ENCODE peak calls at places on chromosomes 5 and 9, in eight cellular contexts. One of them, this sample, is unnamed.

GRCh38 chr5:73405691-73406090 is 42.9 kb downstream of the FOXD1 start:
- DNase-seq in mesenchymal stem cell: peak
- DNase-seq in HepG2: no peak
- DNase-seq in SJCRH30: no peak
- DNase-seq in cardiac muscle cell: no peak
- DNase-seq in iPS DF 6.9: no peak
- DNase-seq in ovary: no peak
- DNase-seq in astrocyte: peak
- DNase-seq in this sample: no peak

GRCh38 chr9:112754578-112754977 is 4.0 kb downstream of the SNX30 start:
- DNase-seq in mesenchymal stem cell: no peak
- DNase-seq in HepG2: no peak
- DNase-seq in SJCRH30: no peak
- DNase-seq in cardiac muscle cell: no peak
- DNase-seq in iPS DF 6.9: no peak
- DNase-seq in ovary: no peak
- DNase-seq in astrocyte: peak
- DNase-seq in this sample: no peak

GRCh38 chr5:142719836-142720330 is 34.0 kb upstream of the FGF1 start:
- DNase-seq in mesenchymal stem cell: no peak
- DNase-seq in HepG2: no peak
- DNase-seq in SJCRH30: no peak
- DNase-seq in cardiac muscle cell: no peak
- DNase-seq in iPS DF 6.9: no peak
- DNase-seq in ovary: no peak
- DNase-seq in astrocyte: no peak
- DNase-seq in this sample: no peak

GRCh38 chr9:113990975-113991471 is 87.1 kb downstream of the AMBP start:
- DNase-seq in mesenchymal stem cell: no peak
- DNase-seq in HepG2: no peak
- DNase-seq in SJCRH30: no peak
- DNase-seq in cardiac muscle cell: no peak
- DNase-seq in iPS DF 6.9: no peak
- DNase-seq in ovary: no peak
- DNase-seq in astrocyte: no peak
- DNase-seq in this sample: no peak

GRCh38 chr5:56962286-56962685 is 10.4 kb upstream of the MIER3 start:
- DNase-seq in mesenchymal stem cell: peak
- DNase-seq in HepG2: peak
- DNase-seq in SJCRH30: no peak
- DNase-seq in cardiac muscle cell: no peak
- DNase-seq in iPS DF 6.9: no peak
- DNase-seq in ovary: no peak
- DNase-seq in astrocyte: no peak
- DNase-seq in this sample: no peak

GRCh38 chr9:21317956-21318923 is 13.1 kb upstream of the IFNA5 start:
- DNase-seq in mesenchymal stem cell: peak
- DNase-seq in HepG2: peak
- DNase-seq in SJCRH30: peak
- DNase-seq in cardiac muscle cell: peak
- DNase-seq in iPS DF 6.9: no peak
- DNase-seq in ovary: peak
- DNase-seq in astrocyte: peak
- DNase-seq in this sample: peak

GRCh38 chr9:111985315-111985714 is 88.7 kb downstream of the UGCG start:
- DNase-seq in mesenchymal stem cell: no peak
- DNase-seq in HepG2: no peak
- DNase-seq in SJCRH30: no peak
- DNase-seq in cardiac muscle cell: no peak
- DNase-seq in iPS DF 6.9: no peak
- DNase-seq in ovary: no peak
- DNase-seq in astrocyte: no peak
- DNase-seq in this sample: no peak

GRCh38 chr9:32742296-32742695 is 41.0 kb upstream of the TMEM215 start:
- DNase-seq in mesenchymal stem cell: no peak
- DNase-seq in HepG2: no peak
- DNase-seq in SJCRH30: no peak
- DNase-seq in cardiac muscle cell: no peak
- DNase-seq in iPS DF 6.9: no peak
- DNase-seq in ovary: no peak
- DNase-seq in astrocyte: peak
- DNase-seq in this sample: no peak

GRCh38 chr9:92850898-92851297 is 26.9 kb downstream of the ZNF484 start:
- DNase-seq in mesenchymal stem cell: no peak
- DNase-seq in HepG2: no peak
- DNase-seq in SJCRH30: no peak
- DNase-seq in cardiac muscle cell: no peak
- DNase-seq in iPS DF 6.9: no peak
- DNase-seq in ovary: no peak
- DNase-seq in astrocyte: no peak
- DNase-seq in this sample: no peak

GRCh38 chr9:4540425-4540824 is 50.2 kb downstream of the SLC1A1 start:
- DNase-seq in mesenchymal stem cell: no peak
- DNase-seq in HepG2: no peak
- DNase-seq in SJCRH30: no peak
- DNase-seq in cardiac muscle cell: no peak
- DNase-seq in iPS DF 6.9: no peak
- DNase-seq in ovary: no peak
- DNase-seq in astrocyte: no peak
- DNase-seq in this sample: no peak

GRCh38 chr5:113140837-113141661 is 164.5 kb downstream of the DCP2 start:
- DNase-seq in mesenchymal stem cell: peak
- DNase-seq in HepG2: no peak
- DNase-seq in SJCRH30: peak
- DNase-seq in cardiac muscle cell: no peak
- DNase-seq in iPS DF 6.9: no peak
- DNase-seq in ovary: no peak
- DNase-seq in astrocyte: peak
- DNase-seq in this sample: no peak

GRCh38 chr5:88686743-88687142 is 196.2 kb downstream of the MEF2C start:
- DNase-seq in mesenchymal stem cell: no peak
- DNase-seq in HepG2: no peak
- DNase-seq in SJCRH30: no peak
- DNase-seq in cardiac muscle cell: no peak
- DNase-seq in iPS DF 6.9: no peak
- DNase-seq in ovary: no peak
- DNase-seq in astrocyte: no peak
- DNase-seq in this sample: no peak

GRCh38 chr5:16957305-16958165 is 21.4 kb upstream of the MYO10 start:
- DNase-seq in mesenchymal stem cell: peak
- DNase-seq in HepG2: no peak
- DNase-seq in SJCRH30: no peak
- DNase-seq in cardiac muscle cell: no peak
- DNase-seq in iPS DF 6.9: no peak
- DNase-seq in ovary: no peak
- DNase-seq in astrocyte: peak
- DNase-seq in this sample: no peak

GRCh38 chr5:10936081-10936480 is 175.0 kb upstream of the DAP start:
- DNase-seq in mesenchymal stem cell: no peak
- DNase-seq in HepG2: no peak
- DNase-seq in SJCRH30: no peak
- DNase-seq in cardiac muscle cell: no peak
- DNase-seq in iPS DF 6.9: no peak
- DNase-seq in ovary: no peak
- DNase-seq in astrocyte: no peak
- DNase-seq in this sample: no peak

GRCh38 chr9:109989296-109989695 is 209.3 kb downstream of the PALM2AKAP2 start:
- DNase-seq in mesenchymal stem cell: no peak
- DNase-seq in HepG2: no peak
- DNase-seq in SJCRH30: no peak
- DNase-seq in cardiac muscle cell: no peak
- DNase-seq in iPS DF 6.9: no peak
- DNase-seq in ovary: no peak
- DNase-seq in astrocyte: peak
- DNase-seq in this sample: no peak

GRCh38 chr9:130128782-130129424 is 43.3 kb upstream of the NCS1 start:
- DNase-seq in mesenchymal stem cell: peak
- DNase-seq in HepG2: no peak
- DNase-seq in SJCRH30: peak
- DNase-seq in cardiac muscle cell: peak
- DNase-seq in iPS DF 6.9: no peak
- DNase-seq in ovary: no peak
- DNase-seq in astrocyte: peak
- DNase-seq in this sample: no peak

GRCh38 chr5:67082941-67083340 is 113.7 kb downstream of the CD180 start:
- DNase-seq in mesenchymal stem cell: no peak
- DNase-seq in HepG2: no peak
- DNase-seq in SJCRH30: no peak
- DNase-seq in cardiac muscle cell: no peak
- DNase-seq in iPS DF 6.9: no peak
- DNase-seq in ovary: no peak
- DNase-seq in astrocyte: no peak
- DNase-seq in this sample: no peak
- H3K27ac ChIP-seq in mesenchymal stem cell: no peak
- H3K27ac ChIP-seq in HepG2: no peak
- H3K27ac ChIP-seq in SJCRH30: no peak
- H3K27ac ChIP-seq in cardiac muscle cell: no peak
- H3K27ac ChIP-seq in iPS DF 6.9: no peak
- H3K27ac ChIP-seq in ovary: no peak
- H3K27ac ChIP-seq in astrocyte: no peak
- H3K27ac ChIP-seq in this sample: peak

GRCh38 chr9:14992025-14992424 is 81.8 kb upstream of the FREM1 start:
- DNase-seq in mesenchymal stem cell: no peak
- DNase-seq in HepG2: no peak
- DNase-seq in SJCRH30: no peak
- DNase-seq in cardiac muscle cell: no peak
- DNase-seq in iPS DF 6.9: no peak
- DNase-seq in ovary: no peak
- DNase-seq in astrocyte: no peak
- DNase-seq in this sample: no peak
- H3K4me3 ChIP-seq in mesenchymal stem cell: peak
- H3K4me3 ChIP-seq in HepG2: no peak
- H3K4me3 ChIP-seq in SJCRH30: no peak
- H3K4me3 ChIP-seq in cardiac muscle cell: no peak
- H3K4me3 ChIP-seq in iPS DF 6.9: no peak
- H3K4me3 ChIP-seq in ovary: no peak
- H3K4me3 ChIP-seq in astrocyte: no peak
- H3K4me3 ChIP-seq in this sample: no peak

GRCh38 chr5:79181419-79182022 is 54.4 kb upstream of the JMY start:
- DNase-seq in mesenchymal stem cell: peak
- DNase-seq in HepG2: no peak
- DNase-seq in SJCRH30: no peak
- DNase-seq in cardiac muscle cell: peak
- DNase-seq in iPS DF 6.9: no peak
- DNase-seq in ovary: no peak
- DNase-seq in astrocyte: no peak
- DNase-seq in this sample: no peak
- H3K27ac ChIP-seq in mesenchymal stem cell: no peak
- H3K27ac ChIP-seq in HepG2: no peak
- H3K27ac ChIP-seq in SJCRH30: no peak
- H3K27ac ChIP-seq in cardiac muscle cell: peak
- H3K27ac ChIP-seq in iPS DF 6.9: no peak
- H3K27ac ChIP-seq in ovary: no peak
- H3K27ac ChIP-seq in astrocyte: no peak
- H3K27ac ChIP-seq in this sample: peak

GRCh38 chr5:124623265-124623664 is 123.2 kb downstream of the ZNF608 start:
- DNase-seq in mesenchymal stem cell: no peak
- DNase-seq in HepG2: no peak
- DNase-seq in SJCRH30: no peak
- DNase-seq in cardiac muscle cell: no peak
- DNase-seq in iPS DF 6.9: no peak
- DNase-seq in ovary: no peak
- DNase-seq in astrocyte: no peak
- DNase-seq in this sample: no peak
- H3K4me3 ChIP-seq in mesenchymal stem cell: no peak
- H3K4me3 ChIP-seq in HepG2: no peak
- H3K4me3 ChIP-seq in SJCRH30: no peak
- H3K4me3 ChIP-seq in cardiac muscle cell: no peak
- H3K4me3 ChIP-seq in iPS DF 6.9: no peak
- H3K4me3 ChIP-seq in ovary: no peak
- H3K4me3 ChIP-seq in astrocyte: no peak
- H3K4me3 ChIP-seq in this sample: no peak

GRCh38 chr9:121738391-121738790 is 87.0 kb downstream of the DAB2IP start:
- DNase-seq in mesenchymal stem cell: no peak
- DNase-seq in HepG2: no peak
- DNase-seq in SJCRH30: no peak
- DNase-seq in cardiac muscle cell: no peak
- DNase-seq in iPS DF 6.9: no peak
- DNase-seq in ovary: no peak
- DNase-seq in astrocyte: no peak
- DNase-seq in this sample: no peak
- H3K27ac ChIP-seq in mesenchymal stem cell: no peak
- H3K27ac ChIP-seq in HepG2: peak
- H3K27ac ChIP-seq in SJCRH30: no peak
- H3K27ac ChIP-seq in cardiac muscle cell: no peak
- H3K27ac ChIP-seq in iPS DF 6.9: no peak
- H3K27ac ChIP-seq in ovary: peak
- H3K27ac ChIP-seq in astrocyte: no peak
- H3K27ac ChIP-seq in this sample: peak

DNA sequence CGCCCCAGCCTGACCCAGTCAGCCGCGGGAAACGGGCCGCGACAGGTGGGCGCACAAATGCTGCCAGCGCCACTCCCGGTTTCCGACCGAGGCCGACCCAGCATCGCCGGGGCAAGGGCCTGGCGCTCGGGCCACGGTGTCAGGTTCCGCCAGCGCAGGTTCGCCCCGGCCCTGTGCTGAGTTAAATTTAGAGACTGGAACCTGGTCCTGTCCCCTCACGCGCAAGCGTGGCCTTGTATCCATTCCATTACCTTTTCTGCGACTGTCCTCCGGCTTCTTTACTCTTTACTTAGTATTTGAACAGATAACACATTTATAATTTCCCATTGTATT is 372 bp upstream of the TRIM7 start:
- DNase-seq in mesenchymal stem cell: no peak
- DNase-seq in HepG2: no peak
- DNase-seq in SJCRH30: no peak
- DNase-seq in cardiac muscle cell: peak
- DNase-seq in iPS DF 6.9: no peak
- DNase-seq in ovary: no peak
- DNase-seq in astrocyte: no peak
- DNase-seq in this sample: no peak
- H3K4me3 ChIP-seq in mesenchymal stem cell: peak
- H3K4me3 ChIP-seq in HepG2: peak
- H3K4me3 ChIP-seq in SJCRH30: peak
- H3K4me3 ChIP-seq in cardiac muscle cell: peak
- H3K4me3 ChIP-seq in iPS DF 6.9: peak
- H3K4me3 ChIP-seq in ovary: peak
- H3K4me3 ChIP-seq in astrocyte: peak
- H3K4me3 ChIP-seq in this sample: peak

GRCh38 chr9:70573308-70573707 is 158.9 kb upstream of the KLF9 start:
- DNase-seq in mesenchymal stem cell: no peak
- DNase-seq in HepG2: no peak
- DNase-seq in SJCRH30: no peak
- DNase-seq in cardiac muscle cell: no peak
- DNase-seq in iPS DF 6.9: no peak
- DNase-seq in ovary: no peak
- DNase-seq in astrocyte: no peak
- DNase-seq in this sample: no peak
- H3K27ac ChIP-seq in mesenchymal stem cell: no peak
- H3K27ac ChIP-seq in HepG2: no peak
- H3K27ac ChIP-seq in SJCRH30: peak
- H3K27ac ChIP-seq in cardiac muscle cell: no peak
- H3K27ac ChIP-seq in iPS DF 6.9: no peak
- H3K27ac ChIP-seq in ovary: no peak
- H3K27ac ChIP-seq in astrocyte: no peak
- H3K27ac ChIP-seq in this sample: no peak

This sample was measured in pancreas.